ENCODE peak calls at places on chromosomes 16 and 17, in five cellular contexts. One of them, this sample, is unnamed.

GRCh38 chr17:47718634-47719405 is 14.2 kb upstream of the TBX21 start:
- DNase-seq in H1: no peak
- DNase-seq in trophoblast cell: no peak
- DNase-seq in IMR-90: no peak
- DNase-seq in H9: no peak
- DNase-seq in this sample: no peak

GRCh38 chr16:23058576-23058975 is 90.7 kb downstream of the USP31 start:
- DNase-seq in trophoblast cell: peak
- DNase-seq in H1: no peak
- DNase-seq in H9: no peak
- DNase-seq in IMR-90: no peak
- DNase-seq in this sample: no peak

GRCh38 chr16:88926374-88926990 is 50.5 kb downstream of the CBFA2T3 start:
- DNase-seq in H1: no peak
- DNase-seq in IMR-90: no peak
- DNase-seq in H9: no peak
- DNase-seq in trophoblast cell: peak
- DNase-seq in this sample: no peak

GRCh38 chr16:87874639-87875472 is 5.5 kb upstream of the SLC7A5 start:
- DNase-seq in H1: peak
- DNase-seq in trophoblast cell: no peak
- DNase-seq in IMR-90: no peak
- DNase-seq in H9: peak
- DNase-seq in this sample: no peak

GRCh38 chr17:66290097-66290722 is 12.2 kb upstream of the PRKCA start:
- DNase-seq in H9: no peak
- DNase-seq in IMR-90: no peak
- DNase-seq in trophoblast cell: no peak
- DNase-seq in H1: no peak
- DNase-seq in this sample: no peak

GRCh38 chr17:77027271-77027670 is 113.5 kb upstream of the SEC14L1 start:
- DNase-seq in IMR-90: no peak
- DNase-seq in trophoblast cell: no peak
- DNase-seq in H9: no peak
- DNase-seq in H1: no peak
- DNase-seq in this sample: no peak

GRCh38 chr17:1467898-1468492 is 12.0 kb upstream of the CRK start:
- DNase-seq in trophoblast cell: peak
- DNase-seq in H1: no peak
- DNase-seq in H9: no peak
- DNase-seq in IMR-90: no peak
- DNase-seq in this sample: peak

GRCh38 chr16:25089346-25089745 is 22.2 kb upstream of the LCMT1 start:
- DNase-seq in trophoblast cell: peak
- DNase-seq in IMR-90: no peak
- DNase-seq in H9: no peak
- DNase-seq in H1: no peak
- DNase-seq in this sample: no peak

GRCh38 chr16:63461248-63461841 is 1425.1 kb upstream of the CDH8 start:
- DNase-seq in H1: peak
- DNase-seq in trophoblast cell: peak
- DNase-seq in H9: peak
- DNase-seq in IMR-90: peak
- DNase-seq in this sample: peak

GRCh38 chr16:20181386-20181785 is 107.7 kb upstream of the GPR139 start:
- DNase-seq in H9: no peak
- DNase-seq in H1: no peak
- DNase-seq in trophoblast cell: no peak
- DNase-seq in IMR-90: no peak
- DNase-seq in this sample: no peak

GRCh38 chr17:6903516-6903915 is 72.0 kb upstream of the TEKT1 start:
- DNase-seq in IMR-90: no peak
- DNase-seq in H1: no peak
- DNase-seq in H9: no peak
- DNase-seq in trophoblast cell: no peak
- DNase-seq in this sample: no peak

GRCh38 chr17:35898283-35899070 is 18.3 kb upstream of the CCL5 start:
- DNase-seq in IMR-90: no peak
- DNase-seq in H1: no peak
- DNase-seq in H9: no peak
- DNase-seq in trophoblast cell: no peak
- DNase-seq in this sample: no peak

GRCh38 chr17:6688944-6689343 is 24.2 kb downstream of the SLC13A5 start:
- DNase-seq in H1: no peak
- DNase-seq in IMR-90: no peak
- DNase-seq in H9: no peak
- DNase-seq in trophoblast cell: no peak
- DNase-seq in this sample: no peak

GRCh38 chr17:27649929-27650328 is 18.9 kb downstream of the LGALS9 start:
- DNase-seq in H9: no peak
- DNase-seq in trophoblast cell: no peak
- DNase-seq in H1: no peak
- DNase-seq in IMR-90: no peak
- DNase-seq in this sample: no peak

GRCh38 chr16:69595127-69596036 is 29.6 kb downstream of the NFAT5 start:
- DNase-seq in IMR-90: peak
- DNase-seq in trophoblast cell: no peak
- DNase-seq in H1: no peak
- DNase-seq in H9: no peak
- DNase-seq in this sample: no peak

GRCh38 chr17:63279498-63280230 is 166.4 kb downstream of the CYB561 start:
- DNase-seq in H1: no peak
- DNase-seq in IMR-90: peak
- DNase-seq in H9: no peak
- DNase-seq in trophoblast cell: no peak
- DNase-seq in this sample: no peak

GRCh38 chr17:5080591-5080990 is 2.3 kb downstream of the ZFP3 start:
- DNase-seq in H9: no peak
- DNase-seq in trophoblast cell: no peak
- DNase-seq in IMR-90: no peak
- DNase-seq in H1: no peak
- DNase-seq in this sample: no peak

GRCh38 chr17:65660947-65661346 is 99.5 kb upstream of the AXIN2 start:
- DNase-seq in H9: no peak
- DNase-seq in IMR-90: peak
- DNase-seq in H1: no peak
- DNase-seq in trophoblast cell: no peak
- DNase-seq in this sample: no peak

GRCh38 chr16:2777231-2777902 is at the start of gene ELOB:
- DNase-seq in trophoblast cell: peak
- DNase-seq in IMR-90: peak
- DNase-seq in H1: peak
- DNase-seq in H9: peak
- DNase-seq in this sample: peak

GRCh38 chr17:73635101-73635767 is 9.0 kb downstream of the SDK2 start:
- DNase-seq in H9: no peak
- DNase-seq in trophoblast cell: no peak
- DNase-seq in IMR-90: no peak
- DNase-seq in H1: no peak
- DNase-seq in this sample: no peak

GRCh38 chr16:28264656-28265055 is 27.7 kb upstream of the SBK1 start:
- DNase-seq in H9: peak
- DNase-seq in H1: no peak
- DNase-seq in trophoblast cell: peak
- DNase-seq in IMR-90: peak
- DNase-seq in this sample: no peak

GRCh38 chr17:56431736-56432135 is 161.8 kb upstream of the NOG start:
- DNase-seq in IMR-90: peak
- DNase-seq in H1: no peak
- DNase-seq in H9: no peak
- DNase-seq in trophoblast cell: no peak
- DNase-seq in this sample: no peak

GRCh38 chr16:72990003-72990521 is 57.9 kb downstream of the ZFHX3 start:
- DNase-seq in trophoblast cell: peak
- DNase-seq in IMR-90: peak
- DNase-seq in H1: no peak
- DNase-seq in H9: no peak
- DNase-seq in this sample: no peak

GRCh38 chr16:1537763-1538289 is 4.4 kb downstream of the TMEM204 start:
- DNase-seq in IMR-90: no peak
- DNase-seq in H9: no peak
- DNase-seq in H1: no peak
- DNase-seq in trophoblast cell: no peak
- DNase-seq in this sample: no peak

GRCh38 chr16:24819462-24820040 is 26.2 kb upstream of the SLC5A11 start:
- DNase-seq in H1: no peak
- DNase-seq in H9: no peak
- DNase-seq in trophoblast cell: no peak
- DNase-seq in IMR-90: peak
- DNase-seq in this sample: no peak

GRCh38 chr17:71327376-71328059 is 793.3 kb upstream of the SOX9 start:
- DNase-seq in H1: no peak
- DNase-seq in trophoblast cell: no peak
- DNase-seq in IMR-90: peak
- DNase-seq in H9: no peak
- DNase-seq in this sample: no peak

GRCh38 chr16:75305364-75306101 is 54.1 kb upstream of the BCAR1 start:
- DNase-seq in H1: no peak
- DNase-seq in IMR-90: peak
- DNase-seq in trophoblast cell: peak
- DNase-seq in H9: no peak
- DNase-seq in this sample: no peak

GRCh38 chr16:46914556-46915201 is 30.5 kb downstream of the GPT2 start:
- DNase-seq in trophoblast cell: no peak
- DNase-seq in IMR-90: no peak
- DNase-seq in H9: no peak
- DNase-seq in H1: no peak
- DNase-seq in this sample: no peak

GRCh38 chr16:54335230-54335629 is 48.6 kb upstream of the IRX3 start:
- DNase-seq in H1: no peak
- DNase-seq in H9: no peak
- DNase-seq in trophoblast cell: no peak
- DNase-seq in IMR-90: no peak
- DNase-seq in this sample: no peak

GRCh38 chr16:71648921-71649320 is 22.9 kb downstream of the MARVELD3 start:
- DNase-seq in IMR-90: no peak
- DNase-seq in H9: no peak
- DNase-seq in trophoblast cell: no peak
- DNase-seq in H1: no peak
- DNase-seq in this sample: no peak

GRCh38 chr16:2835638-2836493 is 5.8 kb downstream of the ZG16B start:
- DNase-seq in H1: no peak
- DNase-seq in H9: peak
- DNase-seq in IMR-90: peak
- DNase-seq in trophoblast cell: peak
- DNase-seq in this sample: no peak

GRCh38 chr16:86083382-86084002 is 184.5 kb downstream of the IRF8 start:
- DNase-seq in IMR-90: no peak
- DNase-seq in H1: no peak
- DNase-seq in trophoblast cell: no peak
- DNase-seq in H9: no peak
- DNase-seq in this sample: no peak

GRCh38 chr17:9728005-9728404 is 63.4 kb downstream of the DHRS7C start:
- DNase-seq in H9: no peak
- DNase-seq in trophoblast cell: no peak
- DNase-seq in H1: no peak
- DNase-seq in IMR-90: no peak
- DNase-seq in this sample: no peak

GRCh38 chr17:9726291-9726690 is 65.1 kb downstream of the DHRS7C start:
- DNase-seq in H9: no peak
- DNase-seq in IMR-90: no peak
- DNase-seq in H1: no peak
- DNase-seq in trophoblast cell: peak
- DNase-seq in this sample: no peak

GRCh38 chr17:9728564-9728963 is 62.8 kb downstream of the DHRS7C start:
- DNase-seq in H9: no peak
- DNase-seq in IMR-90: no peak
- DNase-seq in H1: no peak
- DNase-seq in trophoblast cell: no peak
- DNase-seq in this sample: no peak

GRCh38 chr17:9729735-9730420 is 61.5 kb downstream of the DHRS7C start:
- DNase-seq in trophoblast cell: peak
- DNase-seq in H1: no peak
- DNase-seq in IMR-90: peak
- DNase-seq in H9: no peak
- DNase-seq in this sample: no peak

DNA sequence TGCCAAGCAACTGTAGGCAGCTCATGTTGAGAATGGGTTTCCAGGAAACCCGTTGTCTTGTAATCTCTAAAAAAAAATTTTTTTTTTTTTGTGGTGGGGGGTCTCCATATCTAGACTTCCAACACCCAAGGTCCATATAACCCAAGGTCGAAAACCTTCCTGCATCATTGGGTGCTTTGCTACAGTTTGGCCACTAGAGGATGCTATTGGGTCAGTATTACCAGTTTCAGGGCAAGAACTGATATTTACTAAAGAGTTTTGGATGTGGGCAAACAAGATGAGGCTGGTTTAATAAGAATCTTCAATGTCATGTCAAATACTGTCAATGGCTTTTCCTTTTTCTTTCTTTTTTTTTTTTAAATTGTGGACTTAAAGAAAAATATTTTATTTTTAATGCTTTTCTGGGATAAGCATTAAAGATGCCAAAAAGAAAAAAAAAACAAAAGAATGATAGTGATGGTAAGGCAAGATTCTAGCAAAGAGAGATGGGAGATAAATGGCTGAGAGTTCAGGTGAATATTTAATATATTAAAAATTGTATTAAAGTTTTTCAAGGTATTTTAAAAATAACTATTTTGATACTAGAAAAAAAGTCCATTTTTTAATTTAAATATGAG is 62.2 kb downstream of the DHRS7C start:
- DNase-seq in H9: no peak
- DNase-seq in H1: no peak
- DNase-seq in trophoblast cell: peak
- DNase-seq in IMR-90: peak
- DNase-seq in this sample: peak
- H4K91ac ChIP-seq in H9: no peak
- H4K91ac ChIP-seq in H1: no peak
- H4K91ac ChIP-seq in trophoblast cell: no peak
- H4K91ac ChIP-seq in IMR-90: no peak
- H4K91ac ChIP-seq in this sample: no peak

DNA sequence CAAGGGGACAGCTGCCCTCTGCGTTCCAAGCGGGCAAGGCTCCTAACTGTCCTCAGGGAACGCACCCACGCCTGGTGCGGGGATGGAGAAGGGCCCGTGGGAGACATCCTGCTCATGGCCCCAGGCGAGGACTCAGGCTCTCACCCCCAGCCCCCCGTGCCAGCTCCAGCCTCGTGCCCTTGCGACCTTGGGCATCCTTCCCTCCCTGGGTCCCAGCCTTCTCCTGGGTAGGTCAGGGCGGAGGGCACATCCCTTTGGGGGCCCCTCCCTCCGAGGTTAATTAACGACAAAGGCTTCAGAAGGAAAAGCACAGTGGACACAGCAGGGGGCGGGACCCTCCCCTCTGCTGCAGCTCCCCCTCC is 3.0 kb downstream of the PGAP6 start:
- DNase-seq in trophoblast cell: no peak
- DNase-seq in H1: no peak
- DNase-seq in IMR-90: no peak
- DNase-seq in H9: no peak
- DNase-seq in this sample: no peak
- H4K91ac ChIP-seq in trophoblast cell: no peak
- H4K91ac ChIP-seq in H1: peak
- H4K91ac ChIP-seq in IMR-90: no peak
- H4K91ac ChIP-seq in H9: no peak
- H4K91ac ChIP-seq in this sample: no peak

GRCh38 chr17:78885956-78886355 is 17.0 kb downstream of the CEP295NL start:
- DNase-seq in IMR-90: no peak
- DNase-seq in H1: no peak
- DNase-seq in trophoblast cell: peak
- DNase-seq in H9: no peak
- DNase-seq in this sample: no peak
- H4K91ac ChIP-seq in IMR-90: no peak
- H4K91ac ChIP-seq in H1: no peak
- H4K91ac ChIP-seq in trophoblast cell: no peak
- H4K91ac ChIP-seq in H9: no peak
- H4K91ac ChIP-seq in this sample: no peak

GRCh38 chr17:38545531-38546225 is 60.1 kb downstream of the SRCIN1 start:
- DNase-seq in H9: no peak
- DNase-seq in trophoblast cell: peak
- DNase-seq in H1: no peak
- DNase-seq in IMR-90: no peak
- DNase-seq in this sample: no peak
- H4K91ac ChIP-seq in H9: no peak
- H4K91ac ChIP-seq in trophoblast cell: no peak
- H4K91ac ChIP-seq in H1: no peak
- H4K91ac ChIP-seq in IMR-90: no peak
- H4K91ac ChIP-seq in this sample: no peak